ENCODE peak calls at places on chromosomes 7 and 10, in six cellular contexts. Q is mesenchymal stem cell, O is esophagus squamous epithelium, X is hepatocyte, U is ovary, T is left ventricle myocardium inferior. F is an unnamed sample. For H3K4me1, the result is how much of the 10 kb centered on the place peaks cover.

GRCh38 chr7:156463280-156463679 is 177.3 kb upstream of the RNF32 start:
- DNase-seq in Q (no peak), O (no peak), X (no peak), U (no peak), T (no peak), F (no peak)

GRCh38 chr7:86949052-86949778 is 110.2 kb downstream of the ELAPOR2 start:
- DNase-seq in Q (no peak), O (no peak), X (no peak), U (no peak), T (no peak), F (no peak)

GRCh38 chr10:36195364-36195763 is 553.3 kb upstream of the FZD8 start:
- DNase-seq in Q (no peak), O (no peak), X (no peak), U (no peak), T (no peak), F (no peak)

GRCh38 chr10:91410638-91411367 is 659 bp downstream of the HECTD2 start:
- DNase-seq in Q (peak), O (no peak), X (peak), U (no peak), T (no peak), F (no peak)

GRCh38 chr10:70564113-70564725 is 38.3 kb downstream of the PRF1 start:
- DNase-seq in Q (no peak), O (no peak), X (no peak), U (peak), T (no peak), F (no peak)

GRCh38 chr10:47046321-47047126 is 135.3 kb downstream of the PTPN20 start:
- DNase-seq in Q (no peak), O (no peak), X (no peak), U (no peak), T (no peak), F (no peak)

GRCh38 chr10:30000802-30001571 is 58.4 kb downstream of the JCAD start:
- DNase-seq in Q (peak), O (no peak), X (peak), U (no peak), T (no peak), F (peak)

GRCh38 chr10:3886666-3887251 is 101.8 kb upstream of the KLF6 start:
- DNase-seq in Q (peak), O (no peak), X (peak), U (peak), T (no peak), F (peak)

GRCh38 chr10:32937824-32938482 is 20.1 kb downstream of the ITGB1 start:
- DNase-seq in Q (peak), O (no peak), X (peak), U (no peak), T (no peak), F (no peak)

GRCh38 chr7:22477876-22478450 is 22.0 kb downstream of the STEAP1B start:
- DNase-seq in Q (no peak), O (no peak), X (no peak), U (no peak), T (no peak), F (no peak)

GRCh38 chr10:3853547-3853989 is 68.6 kb upstream of the KLF6 start:
- DNase-seq in Q (peak), O (no peak), X (peak), U (no peak), T (no peak), F (peak)

GRCh38 chr7:115070311-115070710 is 148.4 kb downstream of the MDFIC start:
- DNase-seq in Q (no peak), O (no peak), X (no peak), U (no peak), T (no peak), F (no peak)

GRCh38 chr10:86964061-86964846 is 4.0 kb upstream of the ADIRF start:
- DNase-seq in Q (no peak), O (no peak), X (peak), U (peak), T (no peak), F (no peak)

GRCh38 chr10:93481931-93482834 is at the start of gene MYOF:
- DNase-seq in Q (peak), O (no peak), X (peak), U (peak), T (peak), F (peak)

GRCh38 chr7:128892521-128893250 is 17.8 kb downstream of the KCP start:
- DNase-seq in Q (no peak), O (no peak), X (no peak), U (peak), T (peak), F (no peak)

GRCh38 chr10:69676301-69676700 is 46.3 kb downstream of the FAM241B start:
- DNase-seq in Q (no peak), O (no peak), X (no peak), U (no peak), T (no peak), F (no peak)

GRCh38 chr10:52226448-52226847 is 87.6 kb upstream of the DKK1 start:
- DNase-seq in Q (peak), O (no peak), X (no peak), U (no peak), T (no peak), F (no peak)

GRCh38 chr10:6734286-6734685 is 154.2 kb upstream of the PRKCQ start:
- DNase-seq in Q (no peak), O (no peak), X (no peak), U (no peak), T (no peak), F (no peak)

GRCh38 chr7:116670409-116671036 is 1.5 kb upstream of the MET start:
- DNase-seq in Q (peak), O (no peak), X (peak), U (no peak), T (no peak), F (no peak)

GRCh38 chr7:128405345-128406146 is 4.2 kb downstream of the IMPDH1 start:
- DNase-seq in Q (no peak), O (no peak), X (peak), U (peak), T (peak), F (no peak)

GRCh38 chr10:75508239-75508813 is 76.9 kb downstream of the LRMDA start:
- DNase-seq in Q (peak), O (no peak), X (peak), U (no peak), T (no peak), F (no peak)

GRCh38 chr10:79983286-79983909 is 34.5 kb upstream of the SFTPD start:
- DNase-seq in Q (no peak), O (no peak), X (no peak), U (no peak), T (no peak), F (no peak)

GRCh38 chr10:60849762-60850161 is 71.5 kb downstream of the CDK1 start:
- DNase-seq in Q (no peak), O (no peak), X (no peak), U (no peak), T (no peak), F (no peak)

GRCh38 chr7:17183630-17184328 is 114.7 kb upstream of the AHR start:
- DNase-seq in Q (peak), O (no peak), X (no peak), U (no peak), T (no peak), F (no peak)

GRCh38 chr10:11208908-11209809 is 191.5 kb downstream of the CELF2 start:
- DNase-seq in Q (no peak), O (no peak), X (no peak), U (no peak), T (no peak), F (no peak)
- H3K4me1 ChIP-seq in Q (under half), O (under half), X (under half), U (under half), T (half or more), F (under half)

GRCh38 chr10:58359541-58359940 is 24.7 kb downstream of the UBE2D1 start:
- DNase-seq in Q (no peak), O (no peak), X (no peak), U (no peak), T (no peak), F (no peak)

GRCh38 chr10:58360412-58361004 is 24.7 kb upstream of the TFAM start:
- DNase-seq in Q (no peak), O (no peak), X (no peak), U (no peak), T (no peak), F (no peak)

GRCh38 chr10:58358314-58358933 is 23.6 kb downstream of the UBE2D1 start:
- DNase-seq in Q (no peak), O (no peak), X (no peak), U (no peak), T (no peak), F (no peak)

GRCh38 chr10:58356756-58357155 is 21.9 kb downstream of the UBE2D1 start:
- DNase-seq in Q (no peak), O (no peak), X (no peak), U (no peak), T (no peak), F (no peak)

DNA sequence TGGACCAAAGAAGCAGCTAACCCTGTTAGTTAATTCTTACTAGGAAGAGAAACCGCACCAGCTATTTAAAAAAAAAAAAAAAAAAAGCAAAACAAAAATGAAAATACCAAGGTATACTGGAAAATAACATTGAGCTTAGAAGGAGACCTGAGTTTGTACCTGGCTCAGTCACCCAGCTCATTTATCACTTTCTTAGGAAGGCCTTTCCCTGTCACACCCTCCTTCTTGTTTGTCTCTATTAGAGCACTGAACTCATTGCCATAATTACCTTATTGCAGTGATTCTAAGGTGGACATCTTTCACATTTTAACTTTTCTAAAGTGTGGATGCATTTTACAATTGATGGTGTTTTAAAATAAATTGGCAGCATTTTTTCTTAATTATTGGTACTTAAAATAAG is 24.1 kb downstream of the UBE2D1 start:
- DNase-seq in Q (no peak), O (no peak), X (no peak), U (no peak), T (no peak), F (no peak)
- H3K4me1 ChIP-seq in Q (under half), O (under half), X (under half), U (under half), T (half or more), F (under half)

GRCh38 chr7:77800158-77800557 is 1.6 kb downstream of the PHTF2 start:
- DNase-seq in Q (peak), O (no peak), X (peak), U (no peak), T (no peak), F (no peak)
- H3K4me1 ChIP-seq in Q (under half), O (under half), X (under half), U (under half), T (half or more), F (under half)

GRCh38 chr7:1049801-1050200 is 5.5 kb downstream of the GPR146 start:
- DNase-seq in Q (no peak), O (no peak), X (no peak), U (no peak), T (no peak), F (no peak)
- H3K4me1 ChIP-seq in Q (under half), O (under half), X (under half), U (under half), T (half or more), F (under half)